ENCODE peak calls at places on chromosomes 11 and 22, in seven cellular contexts. Z, Q, M, F, I, V and D are unnamed samples.

GRCh38 chr11:91199866-91200265 is 977.0 kb upstream of the CHORDC1 start:
- DNase-seq in Z (no peak), Q (no peak), M (no peak), F (no peak), I (no peak), V (no peak), D (no peak)

GRCh38 chr22:34993548-34993947 is 72.4 kb upstream of the ISX start:
- DNase-seq in Z (no peak), Q (no peak), M (no peak), F (no peak), I (no peak), V (no peak), D (no peak)

GRCh38 chr11:57072640-57073039 is 83.9 kb downstream of the OR5AK2 start:
- DNase-seq in Z (no peak), Q (no peak), M (peak; percentile 97), F (no peak), I (no peak), V (peak; percentile 97), D (no peak)

GRCh38 chr11:20051783-20052399 is 108.4 kb downstream of the DBX1 start:
- DNase-seq in Z (no peak), Q (no peak), M (no peak), F (no peak), I (no peak), V (no peak), D (no peak)

GRCh38 chr11:16897460-16898061 is 116.7 kb downstream of the PLEKHA7 start:
- DNase-seq in Z (no peak), Q (no peak), M (no peak), F (no peak), I (no peak), V (no peak), D (no peak)

GRCh38 chr11:73818838-73819237 is 31.2 kb downstream of the MRPL48 start:
- DNase-seq in Z (no peak), Q (no peak), M (peak; percentile 36), F (no peak), I (no peak), V (no peak), D (no peak)

GRCh38 chr11:117929568-117930207 is 486 bp upstream of the TMPRSS13 start:
- DNase-seq in Z (no peak), Q (no peak), M (no peak), F (no peak), I (no peak), V (no peak), D (no peak)

GRCh38 chr11:10394229-10395100 is 60.6 kb upstream of the AMPD3 start:
- DNase-seq in Z (no peak), Q (no peak), M (peak; percentile 82), F (no peak), I (no peak), V (peak; percentile 73), D (no peak)

GRCh38 chr11:7571640-7572000 is 57.8 kb downstream of the PPFIBP2 start:
- DNase-seq in Z (peak; percentile 72), Q (peak; percentile 76), M (peak; percentile 83), F (peak; percentile 80), I (peak; percentile 77), V (peak; percentile 82), D (peak; percentile 78)

GRCh38 chr22:47221840-47222615 is 459.6 kb downstream of the TBC1D22A start:
- DNase-seq in Z (no peak), Q (no peak), M (no peak), F (no peak), I (no peak), V (no peak), D (no peak)

GRCh38 chr11:111419641-111420327 is 40.7 kb upstream of the POU2AF1 start:
- DNase-seq in Z (peak; percentile 78), Q (no peak), M (no peak), F (no peak), I (no peak), V (no peak), D (peak; percentile 25)

GRCh38 chr11:74932797-74933196 is 16.1 kb downstream of the XRRA1 start:
- DNase-seq in Z (no peak), Q (no peak), M (peak; percentile 63), F (no peak), I (no peak), V (peak; percentile 93), D (no peak)

GRCh38 chr11:123654566-123655081 is at the start of gene SCN3B:
- DNase-seq in Z (no peak), Q (peak; percentile 75), M (peak; percentile 70), F (peak; percentile 61), I (peak; percentile 63), V (peak; percentile 74), D (peak; percentile 62)

GRCh38 chr11:76604081-76604601 is 66.4 kb downstream of the LRRC32 start:
- DNase-seq in Z (no peak), Q (no peak), M (no peak), F (peak; percentile 40), I (no peak), V (no peak), D (no peak)

GRCh38 chr11:60334005-60334620 is 7.1 kb downstream of the MS4A6E start:
- DNase-seq in Z (peak; percentile 91), Q (no peak), M (peak; percentile 55), F (peak; percentile 75), I (no peak), V (peak; percentile 81), D (no peak)

GRCh38 chr22:30733081-30733680 is 38.5 kb downstream of the OSBP2 start:
- DNase-seq in Z (peak; percentile 46), Q (no peak), M (peak; percentile 65), F (no peak), I (no peak), V (peak; percentile 56), D (no peak)

GRCh38 chr11:41119484-41119883 is 340.0 kb downstream of the LRRC4C start:
- DNase-seq in Z (no peak), Q (no peak), M (no peak), F (no peak), I (no peak), V (no peak), D (no peak)

GRCh38 chr11:69376155-69377028 is 82.4 kb downstream of the MYEOV start:
- DNase-seq in Z (no peak), Q (no peak), M (no peak), F (no peak), I (no peak), V (no peak), D (no peak)

GRCh38 chr22:18044548-18045271 is 20.3 kb upstream of the MICAL3 start:
- DNase-seq in Z (no peak), Q (peak; percentile 61), M (no peak), F (peak; percentile 89), I (peak; percentile 41), V (no peak), D (no peak)

GRCh38 chr11:94198718-94199117 is 70.1 kb downstream of the PANX1 start:
- DNase-seq in Z (no peak), Q (no peak), M (no peak), F (no peak), I (no peak), V (no peak), D (no peak)

GRCh38 chr11:132242662-132243061 is 872.2 kb downstream of the NTM start:
- DNase-seq in Z (no peak), Q (no peak), M (no peak), F (no peak), I (no peak), V (no peak), D (no peak)

GRCh38 chr11:117231637-117232021 is 244 bp downstream of the PCSK7 start:
- DNase-seq in Z (no peak), Q (no peak), M (no peak), F (no peak), I (no peak), V (no peak), D (no peak)

GRCh38 chr11:26037716-26038115 is 294.2 kb upstream of the ANO3 start:
- DNase-seq in Z (no peak), Q (no peak), M (no peak), F (no peak), I (no peak), V (no peak), D (no peak)

GRCh38 chr11:79939111-79939510 is 498.3 kb upstream of the TENM4 start:
- DNase-seq in Z (no peak), Q (no peak), M (no peak), F (no peak), I (no peak), V (no peak), D (no peak)
- H3K27ac ChIP-seq in Z (no peak overlapping the region), Q (no peak overlapping the region), M (no peak overlapping the region), F (no peak overlapping the region), I (no peak overlapping the region), V (no peak overlapping the region), D (no peak overlapping the region)

GRCh38 chr22:23257889-23258825 is 77.8 kb downstream of the BCR start:
- DNase-seq in Z (no peak), Q (no peak), M (no peak), F (no peak), I (no peak), V (no peak), D (no peak)

GRCh38 chr22:23255506-23255905 is 75.2 kb downstream of the BCR start:
- DNase-seq in Z (no peak), Q (no peak), M (no peak), F (no peak), I (no peak), V (no peak), D (no peak)

GRCh38 chr22:23258826-23259170 is 78.5 kb downstream of the BCR start:
- DNase-seq in Z (no peak), Q (no peak), M (no peak), F (no peak), I (no peak), V (no peak), D (no peak)

GRCh38 chr22:23256986-23257888 is 76.9 kb downstream of the BCR start:
- DNase-seq in Z (no peak), Q (no peak), M (peak; percentile 92), F (peak; percentile 64), I (peak; percentile 72), V (no peak), D (no peak)

DNA sequence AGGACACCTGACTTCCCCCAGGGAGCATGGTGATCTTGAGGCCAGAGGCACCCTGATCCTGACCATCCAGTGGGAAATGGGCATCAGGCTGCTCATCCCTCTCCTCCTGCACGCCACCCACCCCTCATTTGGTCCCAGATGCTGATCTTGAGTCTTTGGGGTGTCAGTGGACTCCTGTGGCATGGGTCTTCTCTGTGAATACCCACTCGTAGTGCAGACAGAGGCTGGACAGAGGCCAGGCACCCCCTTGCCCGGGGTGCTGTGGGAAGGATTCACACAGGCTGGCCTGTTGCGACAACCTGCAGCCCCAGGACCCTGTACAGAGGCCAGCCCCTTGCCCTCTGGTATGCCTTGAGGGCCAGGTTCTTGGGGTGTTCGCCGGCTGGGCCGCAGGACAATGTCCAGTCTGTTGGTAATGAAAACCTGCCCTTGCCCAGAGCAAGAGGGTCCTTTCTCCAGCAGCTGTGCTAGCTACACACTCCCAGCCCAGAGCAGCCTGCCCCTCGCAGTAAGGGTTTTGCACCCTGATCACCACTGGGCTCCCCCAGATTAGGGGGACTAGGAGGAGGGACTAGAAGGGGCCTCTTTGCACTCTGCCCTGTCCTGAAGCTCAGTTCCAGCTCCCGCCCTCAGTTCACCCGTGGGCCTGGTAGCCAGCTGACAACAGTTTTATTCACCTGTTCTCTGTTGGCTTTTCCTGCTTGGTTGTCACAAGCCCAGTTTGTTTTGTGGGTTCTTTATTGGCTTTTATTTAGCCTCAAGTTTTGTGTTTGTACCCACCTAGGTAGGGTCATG is 76.0 kb downstream of the BCR start:
- DNase-seq in Z (no peak), Q (no peak), M (no peak), F (no peak), I (no peak), V (no peak), D (no peak)
- H3K27ac ChIP-seq in Z (peak overlapping the region; percentile 68), Q (peak overlapping the region; percentile 24), M (peak overlapping the region; percentile 60), F (peak overlapping the region; percentile 91), I (peak overlapping the region; percentile 71), V (no peak overlapping the region), D (no peak overlapping the region)

GRCh38 chr22:20240900-20241299 is 27.2 kb downstream of the RTN4R start:
- DNase-seq in Z (no peak), Q (no peak), M (no peak), F (no peak), I (no peak), V (no peak), D (no peak)
- H3K27ac ChIP-seq in Z (no peak overlapping the region), Q (no peak overlapping the region), M (no peak overlapping the region), F (no peak overlapping the region), I (peak overlapping the region; percentile 78), V (no peak overlapping the region), D (peak overlapping the region; percentile 74)

GRCh38 chr22:38353701-38354100 is 36.5 kb upstream of the CSNK1E start:
- DNase-seq in Z (no peak), Q (no peak), M (no peak), F (no peak), I (no peak), V (no peak), D (no peak)
- H3K27ac ChIP-seq in Z (no peak overlapping the region), Q (no peak overlapping the region), M (no peak overlapping the region), F (peak overlapping the region; percentile 5), I (no peak overlapping the region), V (no peak overlapping the region), D (no peak overlapping the region)